ENCODE peak calls at places on chromosomes 16 and 17, in nine cellular contexts. One of them, this sample, is unnamed.

GRCh38 chr17:48842746-48843145 is 11.9 kb downstream of the CALCOCO2 start:
- DNase-seq in uterus: no peak
- DNase-seq in body of pancreas: no peak
- DNase-seq in breast epithelium: no peak
- DNase-seq in transverse colon: no peak
- DNase-seq in suprapubic skin: no peak
- DNase-seq in tibial nerve: no peak
- DNase-seq in Peyer's patch: no peak
- DNase-seq in heart left ventricle: no peak
- DNase-seq in this sample: no peak

GRCh38 chr17:75631353-75631752 is 1.9 kb upstream of the SMIM5 start:
- DNase-seq in transverse colon: no peak
- DNase-seq in suprapubic skin: no peak
- DNase-seq in Peyer's patch: no peak
- DNase-seq in tibial nerve: no peak
- DNase-seq in body of pancreas: no peak
- DNase-seq in heart left ventricle: no peak
- DNase-seq in breast epithelium: no peak
- DNase-seq in uterus: no peak
- DNase-seq in this sample: no peak

GRCh38 chr16:67948015-67948414 is 4.1 kb upstream of the LCAT start:
- DNase-seq in uterus: no peak
- DNase-seq in transverse colon: no peak
- DNase-seq in tibial nerve: no peak
- DNase-seq in breast epithelium: no peak
- DNase-seq in heart left ventricle: no peak
- DNase-seq in Peyer's patch: no peak
- DNase-seq in suprapubic skin: no peak
- DNase-seq in body of pancreas: no peak
- DNase-seq in this sample: no peak

GRCh38 chr16:66904428-66904845 is 14.2 kb downstream of the CDH16 start:
- DNase-seq in transverse colon: no peak
- DNase-seq in tibial nerve: no peak
- DNase-seq in uterus: no peak
- DNase-seq in body of pancreas: no peak
- DNase-seq in heart left ventricle: no peak
- DNase-seq in breast epithelium: no peak
- DNase-seq in Peyer's patch: no peak
- DNase-seq in suprapubic skin: no peak
- DNase-seq in this sample: no peak

GRCh38 chr16:55703003-55704001 is 47.5 kb downstream of the SLC6A2 start:
- DNase-seq in suprapubic skin: no peak
- DNase-seq in Peyer's patch: no peak
- DNase-seq in tibial nerve: peak
- DNase-seq in body of pancreas: peak
- DNase-seq in uterus: no peak
- DNase-seq in breast epithelium: no peak
- DNase-seq in transverse colon: no peak
- DNase-seq in heart left ventricle: no peak
- DNase-seq in this sample: no peak

GRCh38 chr17:62625870-62626200 is 1.6 kb upstream of the MRC2 start:
- DNase-seq in tibial nerve: no peak
- DNase-seq in breast epithelium: no peak
- DNase-seq in uterus: no peak
- DNase-seq in Peyer's patch: no peak
- DNase-seq in body of pancreas: no peak
- DNase-seq in heart left ventricle: peak
- DNase-seq in suprapubic skin: no peak
- DNase-seq in transverse colon: no peak
- DNase-seq in this sample: no peak

GRCh38 chr17:48175692-48176450 is 68.3 kb downstream of the SNX11 start:
- DNase-seq in tibial nerve: no peak
- DNase-seq in body of pancreas: no peak
- DNase-seq in uterus: no peak
- DNase-seq in transverse colon: no peak
- DNase-seq in heart left ventricle: no peak
- DNase-seq in suprapubic skin: no peak
- DNase-seq in breast epithelium: no peak
- DNase-seq in Peyer's patch: no peak
- DNase-seq in this sample: no peak

GRCh38 chr17:67546578-67547527 is 169.8 kb downstream of the PITPNC1 start:
- DNase-seq in transverse colon: peak
- DNase-seq in tibial nerve: no peak
- DNase-seq in Peyer's patch: peak
- DNase-seq in uterus: peak
- DNase-seq in heart left ventricle: peak
- DNase-seq in suprapubic skin: no peak
- DNase-seq in body of pancreas: peak
- DNase-seq in breast epithelium: no peak
- DNase-seq in this sample: no peak

GRCh38 chr17:77924757-77925336 is 33.7 kb upstream of the TNRC6C start:
- DNase-seq in heart left ventricle: peak
- DNase-seq in tibial nerve: peak
- DNase-seq in body of pancreas: peak
- DNase-seq in transverse colon: no peak
- DNase-seq in Peyer's patch: no peak
- DNase-seq in suprapubic skin: no peak
- DNase-seq in uterus: no peak
- DNase-seq in breast epithelium: peak
- DNase-seq in this sample: no peak

DNA sequence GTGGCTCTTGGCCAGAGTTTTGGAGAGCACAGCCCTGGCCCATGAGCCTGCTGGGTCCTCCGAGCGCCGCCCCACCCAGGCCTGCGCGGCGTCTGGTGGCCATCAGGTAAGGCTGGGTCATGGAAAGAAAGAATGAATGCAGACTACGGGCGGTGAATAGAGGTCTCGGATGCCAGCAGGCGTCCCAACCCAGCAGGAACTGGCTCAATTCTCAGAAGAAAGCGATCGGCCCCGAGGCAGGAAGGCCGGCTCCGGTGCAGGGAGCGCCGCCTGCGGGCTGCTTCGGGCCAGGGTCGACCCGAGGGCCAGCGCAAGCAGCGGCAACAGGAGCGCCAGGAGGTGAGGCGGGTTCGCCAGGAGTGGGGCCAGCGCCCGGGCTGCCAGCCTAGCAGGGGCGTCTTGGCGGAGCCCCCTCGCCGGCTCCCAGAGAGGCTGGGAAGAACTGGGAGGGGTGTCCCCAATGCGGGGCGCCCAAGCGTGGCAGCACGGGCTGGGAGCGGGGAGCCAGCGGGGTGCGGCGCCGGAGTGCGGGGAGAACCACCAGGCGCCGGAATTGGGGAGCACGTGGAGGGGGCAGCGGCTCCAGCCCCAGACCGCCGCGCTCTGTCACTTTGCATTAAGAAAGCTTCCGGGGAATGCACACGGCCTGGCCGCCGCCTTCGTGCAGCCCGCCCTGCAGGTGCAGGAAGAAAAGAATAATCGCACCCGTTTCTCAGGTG is 7.1 kb upstream of the TMC5 start:
- DNase-seq in transverse colon: peak
- DNase-seq in Peyer's patch: peak
- DNase-seq in breast epithelium: no peak
- DNase-seq in heart left ventricle: peak
- DNase-seq in suprapubic skin: no peak
- DNase-seq in uterus: no peak
- DNase-seq in body of pancreas: peak
- DNase-seq in tibial nerve: no peak
- DNase-seq in this sample: no peak
- TF ChIP-seq POLR2A in transverse colon: peak
- TF ChIP-seq POLR2A in Peyer's patch: no peak
- TF ChIP-seq POLR2A in breast epithelium: no peak
- TF ChIP-seq POLR2A in heart left ventricle: no peak
- TF ChIP-seq POLR2A in suprapubic skin: no peak
- TF ChIP-seq POLR2A in uterus: no peak
- TF ChIP-seq POLR2A in body of pancreas: no peak
- TF ChIP-seq POLR2A in tibial nerve: no peak
- TF ChIP-seq POLR2A in this sample: no peak

DNA sequence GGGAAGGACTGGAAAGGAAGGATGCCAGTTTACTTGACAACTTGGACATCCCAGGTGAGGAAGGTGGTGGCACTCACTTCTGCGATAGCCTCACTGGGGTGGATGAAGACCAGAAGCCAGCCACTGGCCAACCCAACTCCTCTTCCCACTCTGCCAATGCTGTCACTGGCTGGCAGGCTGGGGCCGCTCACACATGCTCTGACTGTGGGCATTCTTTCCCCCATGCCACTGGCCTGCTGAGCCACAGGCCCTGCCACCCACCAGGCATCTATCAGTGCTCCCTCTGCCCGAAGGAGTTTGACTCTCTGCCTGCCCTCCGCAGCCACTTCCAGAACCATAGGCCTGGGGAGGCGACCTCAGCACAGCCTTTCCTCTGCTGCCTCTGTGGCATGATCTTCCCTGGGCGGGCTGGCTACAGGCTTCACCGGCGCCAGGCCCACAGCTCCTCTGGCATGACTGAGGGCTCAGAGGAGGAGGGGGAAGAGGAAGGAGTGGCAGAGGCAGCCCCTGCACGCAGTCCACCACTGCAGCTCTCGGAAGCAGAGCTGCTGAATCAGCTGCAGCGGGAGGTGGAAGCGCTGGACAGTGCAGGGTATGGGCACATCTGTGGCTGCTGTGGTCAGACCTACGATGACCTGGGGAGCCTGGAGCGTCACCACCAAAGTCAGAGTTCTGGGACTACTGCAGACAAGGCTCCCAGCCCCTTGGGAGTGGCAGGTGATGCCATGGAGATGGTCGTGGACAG is 4.5 kb downstream of the ZNF646 start:
- DNase-seq in uterus: no peak
- DNase-seq in transverse colon: no peak
- DNase-seq in breast epithelium: no peak
- DNase-seq in heart left ventricle: no peak
- DNase-seq in Peyer's patch: no peak
- DNase-seq in tibial nerve: no peak
- DNase-seq in suprapubic skin: no peak
- DNase-seq in body of pancreas: no peak
- DNase-seq in this sample: no peak
- TF ChIP-seq POLR2A in uterus: no peak
- TF ChIP-seq POLR2A in transverse colon: no peak
- TF ChIP-seq POLR2A in breast epithelium: no peak
- TF ChIP-seq POLR2A in heart left ventricle: no peak
- TF ChIP-seq POLR2A in Peyer's patch: no peak
- TF ChIP-seq POLR2A in tibial nerve: no peak
- TF ChIP-seq POLR2A in suprapubic skin: no peak
- TF ChIP-seq POLR2A in body of pancreas: no peak
- TF ChIP-seq POLR2A in this sample: no peak

DNA sequence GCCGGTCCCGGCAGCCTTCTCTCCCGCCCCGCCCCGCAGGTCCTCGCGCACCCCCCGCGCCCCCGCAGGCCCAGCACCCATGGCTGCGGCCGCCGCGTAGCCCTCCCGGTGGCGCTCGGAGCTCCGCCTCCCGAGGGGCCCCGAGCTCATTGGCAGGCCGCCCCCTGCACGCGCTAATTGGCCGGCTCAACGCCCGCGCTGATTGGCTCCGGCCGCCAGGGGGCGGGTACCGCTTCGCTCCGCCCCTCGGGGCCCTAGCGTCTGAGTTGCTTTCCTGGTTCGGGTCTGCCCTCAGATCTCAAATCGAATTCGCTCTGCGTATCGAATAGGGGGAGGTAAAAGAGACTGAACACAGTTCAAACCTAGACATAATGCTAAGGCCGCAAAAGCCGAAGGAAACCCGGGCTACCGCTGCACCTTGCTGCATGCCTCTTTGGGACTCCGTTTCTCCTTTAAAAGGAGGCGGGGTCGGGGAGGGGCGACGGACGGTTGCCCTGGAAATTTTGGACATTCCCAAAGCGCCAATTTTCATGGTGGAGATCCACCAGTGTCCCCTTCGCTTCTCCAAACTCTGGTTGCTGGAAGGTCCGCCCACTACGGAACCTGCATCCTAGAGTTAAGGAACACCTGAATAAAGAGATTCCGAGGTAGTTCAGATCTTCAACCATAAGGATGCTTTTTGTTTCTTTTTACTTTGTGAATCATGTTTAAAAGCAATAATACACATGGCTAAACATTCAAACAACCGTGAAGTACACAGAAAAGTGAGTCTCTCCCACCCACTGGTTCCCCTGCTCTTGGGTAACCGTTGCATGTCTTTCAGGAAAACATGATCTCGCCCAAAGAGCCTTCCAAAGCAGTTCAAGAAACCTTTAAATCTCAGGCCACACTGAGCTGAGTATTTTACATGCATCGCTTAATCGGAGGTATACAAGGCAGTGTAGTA is at the start of gene DEXI:
- DNase-seq in tibial nerve: peak
- DNase-seq in transverse colon: peak
- DNase-seq in uterus: peak
- DNase-seq in body of pancreas: peak
- DNase-seq in heart left ventricle: peak
- DNase-seq in suprapubic skin: peak
- DNase-seq in Peyer's patch: peak
- DNase-seq in breast epithelium: peak
- DNase-seq in this sample: peak
- TF ChIP-seq POLR2A in tibial nerve: peak
- TF ChIP-seq POLR2A in transverse colon: peak
- TF ChIP-seq POLR2A in uterus: peak
- TF ChIP-seq POLR2A in body of pancreas: peak
- TF ChIP-seq POLR2A in heart left ventricle: peak
- TF ChIP-seq POLR2A in suprapubic skin: no peak
- TF ChIP-seq POLR2A in Peyer's patch: peak
- TF ChIP-seq POLR2A in breast epithelium: no peak
- TF ChIP-seq POLR2A in this sample: peak

DNA sequence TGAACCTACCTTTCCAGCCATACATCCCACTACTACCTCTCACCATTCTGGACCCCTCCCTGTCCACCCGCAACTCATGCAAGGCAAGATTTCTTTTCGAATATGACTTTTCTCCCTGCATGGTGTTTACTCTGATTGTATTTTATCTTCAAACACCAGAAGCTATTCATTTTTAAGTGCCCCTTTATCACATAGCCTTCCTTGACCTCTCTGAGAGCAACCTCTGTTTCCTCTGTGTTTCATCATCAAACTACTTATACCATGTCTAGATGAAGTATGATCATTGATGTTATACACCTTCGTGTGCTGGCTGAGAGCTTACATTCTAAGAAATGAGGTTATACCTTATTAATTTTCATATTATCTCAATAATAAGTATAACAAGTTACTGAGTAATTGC is 31.8 kb downstream of the SYCE1L start:
- DNase-seq in transverse colon: no peak
- DNase-seq in Peyer's patch: no peak
- DNase-seq in body of pancreas: no peak
- DNase-seq in heart left ventricle: no peak
- DNase-seq in suprapubic skin: no peak
- DNase-seq in uterus: no peak
- DNase-seq in breast epithelium: no peak
- DNase-seq in tibial nerve: no peak
- DNase-seq in this sample: no peak
- TF ChIP-seq POLR2A in transverse colon: no peak
- TF ChIP-seq POLR2A in Peyer's patch: no peak
- TF ChIP-seq POLR2A in body of pancreas: no peak
- TF ChIP-seq POLR2A in heart left ventricle: no peak
- TF ChIP-seq POLR2A in suprapubic skin: no peak
- TF ChIP-seq POLR2A in uterus: no peak
- TF ChIP-seq POLR2A in breast epithelium: no peak
- TF ChIP-seq POLR2A in tibial nerve: no peak
- TF ChIP-seq POLR2A in this sample: no peak

GRCh38 chr17:4366312-4367063 is at the start of gene UBE2G1:
- DNase-seq in suprapubic skin: peak
- DNase-seq in Peyer's patch: peak
- DNase-seq in tibial nerve: peak
- DNase-seq in breast epithelium: peak
- DNase-seq in body of pancreas: peak
- DNase-seq in transverse colon: peak
- DNase-seq in heart left ventricle: peak
- DNase-seq in uterus: peak
- DNase-seq in this sample: peak
- TF ChIP-seq POLR2A in suprapubic skin: peak
- TF ChIP-seq POLR2A in Peyer's patch: peak
- TF ChIP-seq POLR2A in tibial nerve: peak
- TF ChIP-seq POLR2A in breast epithelium: peak
- TF ChIP-seq POLR2A in body of pancreas: peak
- TF ChIP-seq POLR2A in transverse colon: peak
- TF ChIP-seq POLR2A in heart left ventricle: peak
- TF ChIP-seq POLR2A in uterus: peak
- TF ChIP-seq POLR2A in this sample: no peak